ENCODE peak calls at places on chromosomes 4 and X, in four cellular contexts. One of them, this sample, is unnamed.

GRCh38 chr4:30537462-30537861 is 182.7 kb upstream of the PCDH7 start:
- DNase-seq in MM.1S: no peak
- DNase-seq in PC-3: peak; percentile 85
- DNase-seq in ovary: no peak
- DNase-seq in this sample: peak; percentile 42

GRCh38 chr4:40418430-40419230 is 83.5 kb downstream of the CHRNA9 start:
- DNase-seq in PC-3: no peak
- DNase-seq in MM.1S: no peak
- DNase-seq in ovary: no peak
- DNase-seq in this sample: no peak

GRCh38 chrX:133630362-133630761 is 215.1 kb upstream of the GPC4 start:
- DNase-seq in MM.1S: no peak
- DNase-seq in PC-3: no peak
- DNase-seq in ovary: no peak
- DNase-seq in this sample: no peak

GRCh38 chrX:997631-998137 is 214.8 kb downstream of the CRLF2 start:
- DNase-seq in MM.1S: no peak
- DNase-seq in ovary: no peak
- DNase-seq in PC-3: no peak
- DNase-seq in this sample: no peak

GRCh38 chr4:184330008-184330400 is 112.3 kb upstream of the ENPP6 start:
- DNase-seq in ovary: no peak
- DNase-seq in PC-3: peak; percentile 42
- DNase-seq in MM.1S: no peak
- DNase-seq in this sample: peak; percentile 25

GRCh38 chr4:151806511-151806927 is 45.7 kb upstream of the GATB start:
- DNase-seq in ovary: no peak
- DNase-seq in MM.1S: no peak
- DNase-seq in PC-3: peak; percentile 32
- DNase-seq in this sample: peak; percentile 78

GRCh38 chr4:87005690-87006461 is 71.1 kb downstream of the AFF1 start:
- DNase-seq in ovary: no peak
- DNase-seq in MM.1S: peak; percentile 75
- DNase-seq in PC-3: peak; percentile 25
- DNase-seq in this sample: no peak

GRCh38 chr4:57378766-57379165 is 268.6 kb upstream of the IGFBP7 start:
- DNase-seq in ovary: no peak
- DNase-seq in MM.1S: no peak
- DNase-seq in PC-3: peak; percentile 88
- DNase-seq in this sample: peak; percentile 18

GRCh38 chrX:109392895-109393294 is 89.0 kb downstream of the GUCY2F start:
- DNase-seq in PC-3: no peak
- DNase-seq in ovary: no peak
- DNase-seq in MM.1S: no peak
- DNase-seq in this sample: no peak

GRCh38 chrX:10952619-10953018 is 158.5 kb upstream of the HCCS start:
- DNase-seq in PC-3: no peak
- DNase-seq in ovary: no peak
- DNase-seq in MM.1S: no peak
- DNase-seq in this sample: no peak

GRCh38 chr4:97104006-97104405 is 1039.3 kb downstream of the STPG2 start:
- DNase-seq in PC-3: no peak
- DNase-seq in MM.1S: no peak
- DNase-seq in ovary: no peak
- DNase-seq in this sample: peak; percentile 3

GRCh38 chr4:2350982-2351381 is 67.5 kb downstream of the ZFYVE28 start:
- DNase-seq in ovary: no peak
- DNase-seq in MM.1S: no peak
- DNase-seq in PC-3: no peak
- DNase-seq in this sample: no peak

GRCh38 chr4:121011138-121011537 is 61.2 kb downstream of the NDNF start:
- DNase-seq in ovary: no peak
- DNase-seq in PC-3: no peak
- DNase-seq in MM.1S: no peak
- DNase-seq in this sample: no peak

GRCh38 chr4:78661923-78662521 is 110.5 kb downstream of the ANXA3 start:
- DNase-seq in ovary: no peak
- DNase-seq in PC-3: peak; percentile 30
- DNase-seq in MM.1S: peak; percentile 40
- DNase-seq in this sample: peak; percentile 56

GRCh38 chrX:125778256-125778655 is 387.8 kb downstream of the DCAF12L2 start:
- DNase-seq in ovary: no peak
- DNase-seq in PC-3: peak; percentile 23
- DNase-seq in MM.1S: no peak
- DNase-seq in this sample: no peak

GRCh38 chr4:40769266-40769665 is 19.5 kb downstream of the NSUN7 start:
- DNase-seq in MM.1S: no peak
- DNase-seq in ovary: no peak
- DNase-seq in PC-3: no peak
- DNase-seq in this sample: no peak

GRCh38 chr4:6425336-6425735 is 47.1 kb downstream of the PPP2R2C start:
- DNase-seq in MM.1S: no peak
- DNase-seq in PC-3: no peak
- DNase-seq in ovary: no peak
- DNase-seq in this sample: no peak

GRCh38 chrX:123340691-123341090 is 156.6 kb downstream of the GRIA3 start:
- DNase-seq in ovary: no peak
- DNase-seq in MM.1S: no peak
- DNase-seq in PC-3: no peak
- DNase-seq in this sample: no peak

GRCh38 chrX:113929004-113929403 is 654.9 kb upstream of the HTR2C start:
- DNase-seq in PC-3: peak; percentile 44
- DNase-seq in MM.1S: peak; percentile 32
- DNase-seq in ovary: no peak
- DNase-seq in this sample: peak; percentile 19

GRCh38 chr4:61223385-61223784 is 23.3 kb downstream of the ADGRL3 start:
- DNase-seq in PC-3: peak; percentile 74
- DNase-seq in MM.1S: no peak
- DNase-seq in ovary: no peak
- DNase-seq in this sample: no peak

GRCh38 chrX:78024349-78025108 is 55.1 kb upstream of the PGAM4 start:
- DNase-seq in ovary: no peak
- DNase-seq in MM.1S: peak; percentile 48
- DNase-seq in PC-3: peak; percentile 71
- DNase-seq in this sample: no peak

GRCh38 chr4:26484538-26484937 is 5.7 kb downstream of the CCKAR start:
- DNase-seq in ovary: no peak
- DNase-seq in MM.1S: no peak
- DNase-seq in PC-3: no peak
- DNase-seq in this sample: no peak

GRCh38 chrX:10039821-10040793 is 72.9 kb downstream of the CLDN34 start:
- DNase-seq in MM.1S: no peak
- DNase-seq in PC-3: peak; percentile 55
- DNase-seq in ovary: no peak
- DNase-seq in this sample: no peak

GRCh38 chr4:89939464-89939863 is 44.8 kb downstream of the MMRN1 start:
- DNase-seq in PC-3: no peak
- DNase-seq in MM.1S: peak; percentile 61
- DNase-seq in ovary: no peak
- DNase-seq in this sample: no peak

GRCh38 chrX:7214251-7214650 is 66.3 kb upstream of the PUDP start:
- DNase-seq in MM.1S: no peak
- DNase-seq in ovary: no peak
- DNase-seq in PC-3: peak; percentile 58
- DNase-seq in this sample: no peak

GRCh38 chr4:163554870-163555465 is 60.5 kb downstream of the TMA16 start:
- DNase-seq in PC-3: peak; percentile 60
- DNase-seq in ovary: no peak
- DNase-seq in MM.1S: peak; percentile 23
- DNase-seq in this sample: no peak

GRCh38 chr4:54227261-54228063 is 1.6 kb upstream of the PDGFRA start:
- DNase-seq in ovary: peak; percentile 43
- DNase-seq in PC-3: peak; percentile 48
- DNase-seq in MM.1S: no peak
- DNase-seq in this sample: peak; percentile 57
- H3K4me3 ChIP-seq in ovary: peak overlapping the region; percentile 32
- H3K4me3 ChIP-seq in PC-3: peak overlapping the region; percentile 76
- H3K4me3 ChIP-seq in MM.1S: peak overlapping the region; percentile 53
- H3K4me3 ChIP-seq in this sample: peak overlapping the region; percentile 66

DNA sequence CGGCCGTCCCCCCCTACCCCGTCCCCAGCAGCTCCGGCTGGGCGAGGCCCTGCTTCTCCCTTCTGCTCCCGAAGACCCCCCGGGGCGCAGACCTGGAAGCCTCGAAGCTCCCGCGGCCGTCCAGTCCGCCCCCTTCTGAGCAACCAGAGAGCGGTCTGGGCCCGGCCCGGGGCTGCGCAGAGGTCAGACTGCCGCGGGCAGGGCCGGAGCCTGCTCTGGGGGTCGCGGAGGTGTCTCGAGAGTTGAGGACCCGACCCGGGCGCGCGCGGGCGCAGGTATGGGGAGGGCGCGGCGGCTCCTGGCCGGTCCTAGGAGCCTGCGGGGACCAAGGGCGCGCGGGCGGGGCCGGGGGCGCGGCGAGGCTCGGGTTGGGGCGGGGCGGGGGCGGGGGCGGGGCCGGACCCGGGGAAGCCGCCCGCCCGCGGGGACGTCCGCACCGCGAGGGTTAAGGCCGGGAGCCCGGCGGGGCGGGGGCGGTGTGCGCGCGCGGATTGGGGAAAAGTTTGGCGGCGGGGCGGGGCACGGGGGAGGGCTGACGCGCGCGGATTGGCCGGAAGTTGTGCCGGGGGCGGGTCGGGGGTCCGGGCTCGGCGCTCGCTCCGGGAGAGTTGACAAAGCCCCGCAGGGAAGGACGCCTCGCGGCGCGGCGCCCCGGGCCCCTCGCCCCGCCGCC is at the start of gene FGFRL1:
- DNase-seq in PC-3: peak; percentile 77
- DNase-seq in MM.1S: no peak
- DNase-seq in ovary: peak; percentile 95
- DNase-seq in this sample: peak; percentile 71
- H3K27ac ChIP-seq in PC-3: peak within 1 kb of the TSS; percentile 72
- H3K27ac ChIP-seq in MM.1S: no peak within 1 kb of the TSS
- H3K27ac ChIP-seq in ovary: peak within 1 kb of the TSS; percentile 34
- H3K27ac ChIP-seq in this sample: no peak within 1 kb of the TSS

DNA sequence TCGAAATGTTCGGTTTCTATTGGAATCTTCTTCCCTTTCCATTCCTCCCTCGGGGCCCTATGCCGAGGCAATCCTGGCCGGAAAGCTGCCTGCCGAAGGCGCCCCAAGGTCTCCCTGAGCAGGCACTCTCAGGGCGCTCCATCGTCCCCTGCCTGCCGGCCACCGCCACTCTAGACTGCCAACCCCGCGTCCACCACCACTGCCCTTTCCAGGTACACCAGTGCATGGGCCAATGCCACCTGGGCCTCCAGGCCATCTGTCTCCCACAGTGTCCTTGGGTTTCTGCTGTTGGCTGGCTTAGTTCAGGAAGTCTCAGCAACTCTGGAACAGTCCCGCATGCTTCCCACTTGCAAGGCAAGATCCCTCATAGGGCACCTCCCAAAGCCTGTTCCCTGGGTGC is 14.6 kb downstream of the CTAG1A start:
- DNase-seq in PC-3: no peak
- DNase-seq in ovary: peak; percentile 1
- DNase-seq in MM.1S: no peak
- DNase-seq in this sample: no peak
- H3K27me3 ChIP-seq in PC-3: no peaks in the 10 kb centered on the region
- H3K27me3 ChIP-seq in ovary: no peaks in the 10 kb centered on the region
- H3K27me3 ChIP-seq in MM.1S: no peaks in the 10 kb centered on the region
- H3K27me3 ChIP-seq in this sample: no peaks in the 10 kb centered on the region

GRCh38 chr4:16222957-16223527 is 3.2 kb downstream of the TAPT1 start:
- DNase-seq in MM.1S: no peak
- DNase-seq in ovary: no peak
- DNase-seq in PC-3: no peak
- DNase-seq in this sample: no peak
- H3K4me3 ChIP-seq in MM.1S: no peak overlapping the region
- H3K4me3 ChIP-seq in ovary: no peak overlapping the region
- H3K4me3 ChIP-seq in PC-3: no peak overlapping the region
- H3K4me3 ChIP-seq in this sample: no peak overlapping the region

DNA sequence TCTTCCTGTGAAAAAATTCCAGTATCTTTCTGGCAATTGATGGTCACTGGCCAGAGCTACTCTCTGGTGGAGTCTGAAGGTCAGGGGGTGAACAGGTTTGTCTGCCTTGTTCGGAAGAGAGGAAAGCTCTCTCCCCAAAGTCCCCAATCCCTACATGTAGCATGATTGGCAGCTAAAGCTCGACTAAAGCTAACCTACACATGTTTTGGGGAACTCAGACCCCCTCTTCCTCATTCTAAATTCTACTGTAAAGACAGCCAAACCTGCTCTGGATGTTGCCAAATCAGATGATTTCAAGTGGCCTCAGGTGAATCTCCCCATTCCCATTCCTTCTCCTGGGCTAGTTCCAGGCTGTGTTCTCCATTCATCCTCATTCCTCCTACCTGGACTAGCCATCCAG is 84.1 kb downstream of the MSN start:
- DNase-seq in MM.1S: no peak
- DNase-seq in ovary: no peak
- DNase-seq in PC-3: no peak
- DNase-seq in this sample: no peak
- H3K27ac ChIP-seq in MM.1S: peak overlapping the region; percentile 85
- H3K27ac ChIP-seq in ovary: no peak overlapping the region
- H3K27ac ChIP-seq in PC-3: no peak overlapping the region
- H3K27ac ChIP-seq in this sample: no peak overlapping the region

DNA sequence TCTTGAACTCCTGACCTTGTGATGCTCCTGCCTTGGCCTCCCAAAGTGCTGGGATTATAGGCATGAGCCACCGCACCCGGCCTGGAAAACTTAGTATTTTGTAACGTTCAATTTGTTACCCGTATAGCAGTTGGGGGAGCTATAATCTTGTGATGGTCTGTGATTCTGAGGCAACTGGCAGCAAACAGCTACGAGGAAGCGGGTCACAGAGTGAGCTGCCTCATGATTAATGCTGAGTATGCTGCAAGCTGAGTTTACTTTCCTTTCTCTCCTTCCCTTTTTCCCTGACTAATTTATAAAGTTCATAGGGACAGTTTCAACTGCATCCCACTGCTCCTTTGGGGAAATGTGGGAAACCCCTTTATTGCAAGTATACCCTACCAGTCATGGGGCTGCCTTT is 17.7 kb upstream of the ELOVL6 start:
- DNase-seq in MM.1S: no peak
- DNase-seq in PC-3: peak; percentile 56
- DNase-seq in ovary: no peak
- DNase-seq in this sample: no peak
- H3K27me3 ChIP-seq in MM.1S: no peaks in the 10 kb centered on the region
- H3K27me3 ChIP-seq in PC-3: no peaks in the 10 kb centered on the region
- H3K27me3 ChIP-seq in ovary: no peaks in the 10 kb centered on the region
- H3K27me3 ChIP-seq in this sample: no peaks in the 10 kb centered on the region

DNA sequence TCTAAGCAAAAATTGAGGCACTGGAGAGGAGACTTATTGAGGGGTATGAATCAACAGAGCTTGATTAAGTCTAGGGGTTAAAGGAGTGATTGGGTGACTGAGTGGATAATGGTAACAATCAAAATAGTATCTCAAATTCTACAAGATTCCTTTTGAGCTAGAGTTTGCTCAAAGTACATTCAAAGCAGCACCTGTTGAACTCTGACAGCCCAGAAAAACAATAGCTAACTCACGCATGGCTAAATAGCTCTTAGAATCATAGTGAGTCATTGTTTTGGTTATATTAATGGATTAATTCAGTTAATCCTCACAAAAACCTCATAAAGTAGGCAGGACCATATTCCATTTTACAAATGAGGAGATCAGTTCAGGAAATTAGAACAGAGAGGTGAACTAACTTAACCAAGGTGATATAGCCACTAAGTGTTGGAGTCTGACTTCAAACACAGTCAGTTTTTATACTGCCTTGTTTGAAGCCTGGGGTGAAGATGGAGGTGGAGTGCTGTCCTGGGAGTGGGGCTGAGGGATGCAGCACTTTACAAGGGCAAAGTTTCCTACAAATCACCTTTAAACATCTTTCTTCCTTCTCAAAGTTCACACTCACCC is 35.9 kb upstream of the PPM1K start:
- DNase-seq in ovary: no peak
- DNase-seq in MM.1S: peak; percentile 37
- DNase-seq in PC-3: peak; percentile 36
- DNase-seq in this sample: peak; percentile 20
- H3K4me3 ChIP-seq in ovary: no peak overlapping the region
- H3K4me3 ChIP-seq in MM.1S: peak overlapping the region; percentile 60
- H3K4me3 ChIP-seq in PC-3: peak overlapping the region; percentile 32
- H3K4me3 ChIP-seq in this sample: no peak overlapping the region